ENCODE peak calls at places on chromosomes 13 and 19, in seven cellular contexts. B, O, G, K, V, M and Z are unnamed samples.

GRCh38 chr19:49149652-49150105 is 5.5 kb downstream of the HRC start:
- DNase-seq in B (peak; percentile 88), O (peak; percentile 50), G (peak; percentile 84), K (no peak), V (peak; percentile 58), M (peak; percentile 81), Z (peak; percentile 74)

GRCh38 chr19:571127-571974 is 1.0 kb upstream of the BSG start:
- DNase-seq in B (no peak), O (peak; percentile 67), G (peak; percentile 16), K (no peak), V (peak; percentile 43), M (no peak), Z (no peak)

GRCh38 chr19:33143897-33144405 is 12.0 kb downstream of the WDR88 start:
- DNase-seq in B (peak; percentile 77), O (peak; percentile 24), G (peak; percentile 64), K (peak; percentile 24), V (peak; percentile 73), M (peak; percentile 57), Z (peak; percentile 8)

GRCh38 chr19:7492142-7493055 is 3.6 kb upstream of the PEX11G start:
- DNase-seq in B (no peak), O (no peak), G (peak; percentile 59), K (no peak), V (no peak), M (no peak), Z (no peak)

GRCh38 chr19:40611900-40612698 is 10.9 kb downstream of the LTBP4 start:
- DNase-seq in B (peak; percentile 62), O (no peak), G (no peak), K (no peak), V (no peak), M (no peak), Z (no peak)

GRCh38 chr13:44668707-44669106 is 92.6 kb upstream of the TSC22D1 start:
- DNase-seq in B (no peak), O (no peak), G (peak; percentile 29), K (no peak), V (no peak), M (no peak), Z (no peak)

GRCh38 chr13:22031702-22032286 is 360.9 kb downstream of the FGF9 start:
- DNase-seq in B (no peak), O (no peak), G (no peak), K (no peak), V (no peak), M (no peak), Z (no peak)

GRCh38 chr13:112342841-112343361 is 33.3 kb upstream of the SPACA7 start:
- DNase-seq in B (no peak), O (no peak), G (no peak), K (no peak), V (no peak), M (no peak), Z (no peak)

GRCh38 chr19:45468803-45469131 is 971 bp downstream of the FOSB start:
- DNase-seq in B (no peak), O (no peak), G (peak; percentile 45), K (no peak), V (peak; percentile 41), M (no peak), Z (no peak)

GRCh38 chr19:45824041-45824471 is 8.9 kb upstream of the RSPH6A start:
- DNase-seq in B (no peak), O (peak; percentile 65), G (peak; percentile 15), K (no peak), V (peak; percentile 71), M (no peak), Z (no peak)

GRCh38 chr19:34232566-34233481 is 21.5 kb upstream of the GARRE1 start:
- DNase-seq in B (peak; percentile 77), O (peak; percentile 53), G (peak; percentile 92), K (no peak), V (no peak), M (peak; percentile 54), Z (peak; percentile 95)

GRCh38 chr19:6501740-6502648 is at the start of gene TUBB4A:
- DNase-seq in B (no peak), O (no peak), G (no peak), K (no peak), V (no peak), M (peak; percentile 11), Z (no peak)

GRCh38 chr13:97853550-97853949 is 99.9 kb upstream of the IPO5 start:
- DNase-seq in B (no peak), O (no peak), G (peak; percentile 39), K (no peak), V (no peak), M (no peak), Z (no peak)

GRCh38 chr19:18789883-18790565 is 1.1 kb downstream of the COMP start:
- DNase-seq in B (no peak), O (no peak), G (peak; percentile 21), K (no peak), V (no peak), M (no peak), Z (no peak)

GRCh38 chr13:66076417-66076816 is 1153.7 kb downstream of the PCDH9 start:
- DNase-seq in B (no peak), O (no peak), G (peak; percentile 66), K (no peak), V (no peak), M (no peak), Z (no peak)

GRCh38 chr13:29567411-29567810 is 28.1 kb downstream of the SLC7A1 start:
- DNase-seq in B (no peak), O (peak; percentile 89), G (no peak), K (no peak), V (no peak), M (no peak), Z (no peak)

GRCh38 chr13:102678339-102679122 is 16.3 kb downstream of the METTL21C start:
- DNase-seq in B (no peak), O (no peak), G (no peak), K (no peak), V (no peak), M (no peak), Z (no peak)

GRCh38 chr19:5001547-5002131 is 32.7 kb downstream of the KDM4B start:
- DNase-seq in B (no peak), O (no peak), G (peak; percentile 88), K (no peak), V (no peak), M (no peak), Z (peak; percentile 43)

GRCh38 chr13:39350461-39350881 is 252.5 kb downstream of the LHFPL6 start:
- DNase-seq in B (no peak), O (no peak), G (no peak), K (no peak), V (no peak), M (peak; percentile 50), Z (no peak)

GRCh38 chr19:34788074-34788473 is 15.1 kb upstream of the ZNF599 start:
- DNase-seq in B (no peak), O (no peak), G (no peak), K (no peak), V (no peak), M (no peak), Z (no peak)

GRCh38 chr13:98675837-98676236 is 76.6 kb downstream of the SLC15A1 start:
- DNase-seq in B (no peak), O (no peak), G (no peak), K (no peak), V (no peak), M (no peak), Z (no peak)

DNA sequence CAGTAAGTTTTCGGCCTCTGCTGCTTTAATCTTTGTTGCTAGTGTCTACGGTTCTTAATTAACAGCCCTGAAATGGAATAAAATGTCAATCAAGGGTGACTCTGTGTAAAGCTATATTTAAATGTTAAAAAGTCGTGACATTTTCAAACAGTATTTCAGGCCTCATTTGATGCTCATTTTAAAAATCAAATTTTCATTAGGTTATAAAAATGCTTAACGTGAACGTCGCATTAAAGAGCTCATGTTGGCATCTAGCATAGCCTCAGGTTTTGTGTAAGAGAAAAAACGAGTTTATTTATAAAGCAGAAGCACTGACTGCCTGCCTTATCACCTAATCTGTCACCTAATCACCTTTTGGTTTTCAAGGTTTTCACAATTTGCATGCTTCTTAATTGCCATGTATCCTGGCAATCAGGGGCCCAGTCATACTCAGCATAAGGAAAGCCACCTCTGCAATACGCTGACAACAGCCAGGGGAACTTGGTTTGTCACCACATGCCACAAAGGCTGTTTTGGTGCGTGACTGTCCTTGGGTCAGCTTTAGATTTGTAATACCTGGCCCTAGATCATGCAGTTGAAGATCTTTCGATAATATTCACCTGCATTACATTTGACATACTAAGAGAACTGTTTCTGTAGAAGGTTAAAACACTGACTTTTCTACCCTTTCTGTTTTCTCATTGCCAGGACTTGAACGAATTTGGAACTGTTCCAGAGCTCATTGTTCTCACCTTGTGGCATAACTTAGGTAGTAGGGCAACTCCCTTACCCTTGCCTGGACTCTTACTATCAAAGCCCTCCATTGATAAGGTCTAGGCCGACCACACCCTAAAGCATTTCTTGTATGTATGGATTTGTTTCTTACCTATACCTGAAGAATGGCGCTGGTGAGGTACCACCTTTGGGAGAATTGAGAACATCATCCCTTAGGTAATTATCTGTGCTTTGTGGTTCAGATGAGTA is 112.5 kb downstream of the TEX26 start:
- DNase-seq in B (peak; percentile 43), O (no peak), G (no peak), K (no peak), V (no peak), M (no peak), Z (no peak)
- TF ChIP-seq CTCF in B (no peak), O (no peak), G (no peak), K (no peak), V (no peak), M (no peak), Z (no peak)

DNA sequence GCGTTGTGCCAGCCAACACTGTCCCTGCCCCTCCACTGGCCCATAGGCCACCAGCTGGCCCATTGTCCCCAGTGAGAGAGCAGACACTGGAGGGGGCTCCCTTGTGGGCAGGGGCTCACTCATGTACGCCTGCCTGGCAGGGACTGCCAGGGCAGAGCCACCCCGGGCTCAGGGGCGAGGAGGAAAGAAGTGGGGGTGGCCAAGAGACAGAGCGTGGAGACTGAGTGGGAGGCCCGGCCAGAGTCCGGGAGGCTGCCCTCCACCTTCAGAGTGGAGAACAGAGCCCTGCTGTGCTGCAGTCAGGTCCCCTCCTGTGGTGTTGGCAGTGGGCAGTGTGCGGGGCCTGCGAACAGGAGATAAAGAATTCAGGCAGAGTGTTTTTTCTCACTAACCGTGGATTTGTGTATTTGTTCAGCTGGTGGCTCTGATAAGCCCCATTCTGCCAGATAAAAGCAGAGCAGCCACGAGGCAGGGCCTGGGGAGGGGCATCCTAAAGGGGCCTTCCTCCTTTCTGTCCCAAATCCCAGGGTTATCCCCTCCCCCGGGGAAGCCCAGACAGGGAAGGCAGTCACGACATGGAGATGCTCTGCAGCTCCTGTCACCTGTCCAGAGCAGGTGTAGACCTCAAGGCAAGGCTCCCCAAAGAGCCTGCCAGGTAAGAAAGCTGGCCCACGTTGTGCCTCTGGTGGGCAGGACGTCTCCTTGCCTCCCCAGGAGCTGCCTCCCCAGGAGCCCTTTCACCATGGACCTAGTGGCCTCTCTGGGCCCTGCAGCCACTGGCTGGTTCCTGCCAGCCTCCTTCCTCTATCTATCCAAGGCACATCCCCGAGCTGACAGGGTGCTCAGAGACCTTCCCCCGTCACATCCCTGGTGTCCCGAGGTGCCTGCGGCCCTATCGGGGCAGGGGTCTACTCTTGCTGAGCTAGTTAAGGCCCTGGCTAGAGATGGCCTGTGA is 33.0 kb downstream of the LYL1 start:
- DNase-seq in B (no peak), O (no peak), G (no peak), K (no peak), V (no peak), M (no peak), Z (no peak)
- H3K4me3 ChIP-seq in B (no peak overlapping the region), O (peak overlapping the region; percentile 13), G (no peak overlapping the region), K (peak overlapping the region; percentile 51), V (no peak overlapping the region), M (peak overlapping the region; percentile 20), Z (no peak overlapping the region)

GRCh38 chr13:23674795-23675640 is 104.8 kb downstream of the TNFRSF19 start:
- DNase-seq in B (no peak), O (no peak), G (peak; percentile 96), K (no peak), V (no peak), M (no peak), Z (peak; percentile 62)
- TF ChIP-seq CTCF in B (no peak), O (no peak), G (no peak), K (no peak), V (no peak), M (no peak), Z (no peak)

GRCh38 chr19:55585658-55586339 is 5.2 kb upstream of the ZNF579 start:
- DNase-seq in B (peak; percentile 84), O (peak; percentile 66), G (peak; percentile 52), K (no peak), V (peak; percentile 76), M (peak; percentile 88), Z (peak; percentile 24)
- H3K4me3 ChIP-seq in B (peak overlapping the region; percentile 41), O (peak overlapping the region; percentile 70), G (peak overlapping the region; percentile 31), K (peak overlapping the region; percentile 33), V (peak overlapping the region; percentile 48), M (peak overlapping the region; percentile 50), Z (peak overlapping the region; percentile 26)